ENCODE peak calls at places on chromosomes 16 and 17, in six cellular contexts. I is upper lobe of right lung, V is fibroblast of the aortic adventitia, W is cardiac muscle cell, O is right atrium auricular region, F is tibial nerve. J is an unnamed sample.

GRCh38 chr17:31680126-31680525 is 178.9 kb downstream of the COPRS start:
- DNase-seq in F (no peak), I (no peak), W (no peak), V (no peak), O (peak), J (peak)

GRCh38 chr17:59617141-59617757 is 2.4 kb upstream of the CLTC start:
- DNase-seq in V (no peak), W (no peak), O (no peak), I (no peak), F (no peak), J (no peak)

GRCh38 chr17:80455328-80455710 is 21.1 kb downstream of the NPTX1 start:
- DNase-seq in V (no peak), F (no peak), O (peak), I (no peak), W (no peak), J (peak)

GRCh38 chr16:67459066-67459857 is 21.7 kb downstream of the ATP6V0D1 start:
- DNase-seq in O (no peak), I (peak), W (peak), F (no peak), V (no peak), J (no peak)

GRCh38 chr17:39096435-39097158 is 54.8 kb downstream of the PLXDC1 start:
- DNase-seq in O (no peak), W (no peak), F (no peak), V (no peak), I (no peak), J (peak)

GRCh38 chr17:77145635-77146632 is 5.2 kb downstream of the SEC14L1 start:
- DNase-seq in O (peak), W (peak), F (peak), V (peak), I (peak), J (peak)

GRCh38 chr16:29738514-29738913 is 7.3 kb downstream of the C16orf54 start:
- DNase-seq in I (no peak), V (no peak), O (no peak), F (no peak), W (no peak), J (peak)

GRCh38 chr16:25613931-25614330 is 77.8 kb upstream of the HS3ST4 start:
- DNase-seq in V (no peak), I (no peak), O (no peak), W (no peak), F (no peak), J (no peak)

GRCh38 chr16:89860747-89861304 is 12.6 kb upstream of the TCF25 start:
- DNase-seq in F (peak), W (peak), I (peak), O (peak), V (peak), J (peak)

GRCh38 chr17:19330271-19330670 is 32.3 kb downstream of the B9D1 start:
- DNase-seq in W (no peak), F (no peak), I (peak), O (no peak), V (no peak), J (no peak)

GRCh38 chr17:31068291-31068690 is 26.5 kb upstream of the NF1 start:
- DNase-seq in W (peak), V (no peak), I (no peak), O (no peak), F (peak), J (peak)

GRCh38 chr16:30958164-30959083 is 870 bp downstream of the SETD1A start:
- DNase-seq in I (peak), O (no peak), W (peak), F (no peak), V (peak), J (peak)

GRCh38 chr17:33871720-33872535 is 383.2 kb upstream of the CCL2 start:
- DNase-seq in F (no peak), O (no peak), W (no peak), V (no peak), I (no peak), J (no peak)

GRCh38 chr17:75959046-75959838 is 18.4 kb upstream of the FBF1 start:
- DNase-seq in I (no peak), O (no peak), W (peak), F (no peak), V (no peak), J (no peak)

GRCh38 chr16:31148281-31148728 is 1.6 kb downstream of the PRSS36 start:
- DNase-seq in W (no peak), O (no peak), F (no peak), V (no peak), I (peak), J (no peak)

GRCh38 chr16:31181102-31181830 is 1.3 kb downstream of the FUS start:
- DNase-seq in W (peak), V (no peak), I (peak), F (no peak), O (peak), J (no peak)

GRCh38 chr16:80007216-80007615 is 406.7 kb upstream of the MAF start:
- DNase-seq in O (no peak), F (no peak), V (no peak), W (no peak), I (no peak), J (no peak)

GRCh38 chr17:57445051-57445450 is 188.7 kb downstream of the MSI2 start:
- DNase-seq in I (no peak), W (no peak), V (no peak), F (no peak), O (peak), J (no peak)

GRCh38 chr17:7703584-7704574 is 1.1 kb upstream of the EFNB3 start:
- DNase-seq in I (no peak), O (no peak), W (peak), V (peak), F (no peak), J (peak)

DNA sequence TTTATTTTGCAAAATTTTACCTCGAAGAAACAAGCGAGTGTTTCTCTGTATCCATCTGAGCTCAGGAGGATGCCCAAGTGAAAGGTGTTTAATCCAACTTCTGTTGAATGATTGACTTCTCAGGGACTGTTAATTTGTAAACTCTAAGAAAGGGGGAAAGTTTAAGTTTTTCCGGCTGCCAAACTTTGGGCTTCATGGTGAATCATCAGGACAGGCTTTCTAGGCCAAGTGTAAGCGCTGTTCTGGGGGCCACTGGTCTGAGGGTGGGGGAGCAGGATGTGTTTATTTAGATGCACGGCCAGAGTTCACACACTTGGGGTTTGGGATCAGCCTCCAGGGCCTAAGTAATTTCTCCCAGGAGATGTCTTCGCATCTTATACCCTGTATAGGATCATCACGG is 110.4 kb downstream of the PITPNC1 start:
- DNase-seq in W (no peak), V (peak), F (no peak), O (no peak), I (no peak), J (no peak)
- TF ChIP-seq CTCF in W (no peak), V (no peak), F (no peak), O (no peak), I (no peak), J (no peak)

GRCh38 chr16:56645311-56645710 is 6.4 kb upstream of the MT1B start:
- DNase-seq in W (no peak), F (no peak), V (no peak), I (no peak), O (no peak), J (no peak)

GRCh38 chr16:56641166-56641565 is 2.7 kb downstream of the MT1A start:
- DNase-seq in F (no peak), W (no peak), O (no peak), V (no peak), I (no peak), J (no peak)

GRCh38 chr16:56643080-56643778 is 4.8 kb downstream of the MT1A start:
- DNase-seq in O (peak), W (peak), V (peak), I (peak), F (peak), J (peak)

GRCh38 chr16:56645838-56646237 is 5.8 kb upstream of the MT1B start:
- DNase-seq in W (no peak), F (no peak), I (no peak), V (no peak), O (no peak), J (no peak)

GRCh38 chr16:56643833-56644232 is 5.4 kb downstream of the MT1A start:
- DNase-seq in I (no peak), F (no peak), W (no peak), V (no peak), O (no peak), J (no peak)
- H3K4me3 ChIP-seq in I (peak), F (no peak), W (no peak), V (no peak), O (no peak), J (no peak)

GRCh38 chr16:5791011-5791410 is 693.4 kb upstream of the EEF2KMT start:
- DNase-seq in O (no peak), V (no peak), W (no peak), I (no peak), F (no peak), J (no peak)
- TF ChIP-seq CTCF in O (no peak), V (no peak), W (no peak), I (no peak), F (no peak), J (no peak)

GRCh38 chr17:2398188-2398587 is 2.7 kb downstream of the MNT start:
- DNase-seq in F (no peak), O (no peak), V (no peak), I (no peak), W (no peak), J (no peak)
- H3K4me3 ChIP-seq in F (peak), O (peak), V (peak), I (peak), W (peak), J (no peak)

GRCh38 chr16:50781043-50781442 is 39.2 kb downstream of the CYLD start:
- DNase-seq in I (no peak), V (no peak), O (no peak), W (no peak), F (no peak), J (no peak)
- TF ChIP-seq CTCF in I (no peak), V (no peak), O (no peak), W (no peak), F (no peak), J (no peak)

DNA sequence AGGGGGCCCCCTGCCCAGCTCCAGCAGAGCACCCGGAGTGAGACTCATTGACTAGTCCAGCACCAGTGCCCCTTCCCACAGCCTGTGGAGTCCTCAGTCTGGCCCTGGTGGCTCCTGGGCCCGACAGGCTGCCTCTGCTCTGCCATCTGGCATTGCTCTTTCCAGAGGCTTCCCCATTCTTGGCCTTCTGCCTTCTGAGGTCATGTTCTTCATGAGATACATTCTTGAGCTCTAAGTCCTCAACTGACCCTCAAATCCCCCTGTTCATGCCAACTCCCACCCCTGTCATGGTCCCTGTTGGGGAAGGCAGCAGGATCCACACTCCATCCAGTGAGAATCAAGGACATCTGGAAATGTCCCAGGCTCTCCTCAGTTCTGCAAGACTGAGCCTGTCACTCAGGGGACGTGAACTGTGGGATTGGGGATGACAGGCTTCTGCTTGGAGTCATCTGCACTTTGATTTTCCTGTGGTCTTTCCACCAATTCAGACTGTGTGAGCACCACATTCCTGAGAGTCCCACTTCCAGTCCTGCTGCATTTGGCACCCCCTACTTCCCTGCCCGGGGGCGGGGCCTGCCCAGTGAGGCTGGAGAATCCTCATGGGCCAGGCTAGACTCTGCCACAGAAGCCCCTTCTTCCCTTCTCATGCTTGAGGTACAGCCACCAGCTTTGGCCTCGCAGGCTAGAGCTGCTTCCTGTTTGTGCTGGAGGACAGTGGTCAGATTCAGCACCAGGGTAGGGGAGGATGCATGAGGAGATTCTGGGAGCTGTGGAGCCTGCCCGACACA is 2.7 kb downstream of the TRPV2 start:
- DNase-seq in W (peak), O (no peak), F (no peak), I (no peak), V (peak), J (no peak)
- H3K4me3 ChIP-seq in W (no peak), O (no peak), F (no peak), I (no peak), V (no peak), J (peak)

DNA sequence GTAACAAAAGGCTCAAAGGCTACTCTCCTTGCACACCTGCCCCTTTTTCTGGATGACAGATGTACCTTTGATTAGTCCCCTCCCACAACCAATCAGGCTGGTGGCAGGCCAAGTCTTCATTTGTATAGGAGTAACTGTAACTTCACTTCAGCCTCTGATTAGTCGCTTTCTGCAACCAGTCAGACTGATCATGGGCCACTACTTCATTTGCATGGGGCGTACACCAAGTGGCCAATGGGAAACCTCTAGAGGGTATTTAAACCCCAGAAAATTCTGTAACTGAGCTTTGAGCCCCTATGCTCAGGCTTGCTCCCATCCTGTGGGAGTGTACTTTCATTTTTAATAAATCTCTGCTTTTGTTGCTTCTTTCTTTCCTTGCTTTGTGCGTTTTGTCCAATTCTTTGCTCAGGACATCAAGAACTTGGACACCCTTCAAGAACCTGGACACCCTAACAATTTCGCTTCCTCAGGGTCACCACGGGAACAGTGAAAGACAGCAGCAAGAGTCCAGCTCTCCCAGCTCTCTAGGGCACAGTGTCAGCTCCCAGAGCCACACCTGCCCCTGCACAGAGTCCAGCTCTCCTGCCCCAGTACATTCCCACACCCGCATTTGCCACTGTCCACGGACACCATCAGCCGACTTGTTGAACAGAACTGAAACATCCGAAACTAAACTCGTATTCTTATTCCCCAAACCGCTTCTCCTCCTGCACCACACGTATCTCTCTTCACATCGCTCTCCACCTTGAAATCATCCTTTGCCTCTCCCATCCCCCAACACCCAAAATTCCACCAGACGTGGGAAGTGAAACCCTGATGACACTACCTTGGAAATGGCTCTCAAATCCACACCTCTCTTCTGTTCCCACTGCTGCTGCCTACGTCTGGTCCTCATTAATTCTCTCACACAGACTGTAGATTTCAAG is 53.4 kb downstream of the ABCC12 start:
- DNase-seq in V (no peak), O (no peak), I (no peak), W (no peak), F (no peak), J (peak)
- TF ChIP-seq CTCF in V (no peak), O (no peak), I (no peak), W (no peak), F (no peak), J (no peak)

DNA sequence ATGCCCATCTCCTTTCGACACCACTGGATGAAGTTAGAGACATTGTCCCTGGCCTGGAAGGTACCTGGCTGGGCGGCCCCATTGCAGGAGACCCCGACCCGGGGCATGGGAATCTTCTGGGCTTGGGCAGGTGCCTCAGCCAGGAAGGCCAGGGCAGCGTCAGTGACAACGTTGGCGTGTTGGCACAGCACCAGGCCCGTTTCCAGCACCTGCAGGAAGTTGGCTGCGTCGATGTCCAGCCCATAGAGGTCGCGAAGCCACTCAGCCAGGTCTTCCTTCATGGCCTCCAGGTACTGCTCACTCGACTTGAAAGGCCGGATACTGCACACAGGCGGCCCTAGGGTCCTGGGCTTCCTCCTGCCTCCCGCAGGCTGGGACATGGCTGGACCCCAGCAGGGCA is 568 bp downstream of the GAS2L2 start:
- DNase-seq in I (no peak), F (no peak), V (no peak), W (no peak), O (no peak), J (no peak)
- H3K4me3 ChIP-seq in I (no peak), F (no peak), V (no peak), W (no peak), O (no peak), J (no peak)

DNA sequence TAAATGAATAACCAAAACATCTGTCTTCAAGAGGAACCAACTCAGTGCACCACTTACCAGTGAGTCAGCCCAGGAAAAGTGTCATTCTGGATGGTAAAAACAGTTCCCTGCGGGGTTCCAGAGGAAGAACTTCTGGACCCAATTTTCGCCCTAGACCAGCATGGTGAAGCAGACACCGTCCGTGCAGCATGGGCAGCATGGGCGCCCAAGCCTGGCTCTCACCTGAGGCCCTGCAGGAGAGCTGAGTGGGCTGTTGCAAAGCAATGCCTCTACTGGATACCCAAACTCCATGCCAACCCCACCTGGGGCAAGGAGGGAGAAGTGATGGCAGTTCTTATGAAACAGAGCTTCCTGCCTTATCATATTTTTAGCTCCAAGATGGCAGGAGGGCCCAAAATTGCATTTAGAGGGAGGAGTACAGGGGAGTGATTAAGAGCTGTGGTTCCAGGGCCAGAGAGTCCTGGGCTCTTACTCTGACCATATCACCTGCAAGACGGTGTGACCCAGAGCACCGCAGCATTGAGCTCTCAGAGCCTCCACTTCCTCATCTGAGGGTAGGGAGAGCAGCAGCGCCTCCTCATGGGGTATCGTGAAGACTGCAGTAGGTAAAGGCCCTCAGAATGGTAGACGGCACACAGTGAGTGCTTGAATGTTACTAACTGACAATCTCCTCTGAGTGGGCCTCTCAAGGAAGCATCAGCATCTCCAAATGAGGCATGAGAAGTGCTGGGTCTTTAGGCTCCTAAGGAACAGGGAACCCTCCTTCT is 16.6 kb upstream of the INPP5K start:
- DNase-seq in V (no peak), I (no peak), W (peak), O (no peak), F (no peak), J (peak)
- TF ChIP-seq CTCF in V (no peak), I (peak), W (peak), O (no peak), F (no peak), J (peak)